ENCODE peak calls at places on chromosomes 6 and 20, in six cellular contexts. One of them, this sample, is unnamed.

GRCh38 chr6:72825265-72825918 is 203.5 kb downstream of the KCNQ5 start:
- DNase-seq in epithelial cell of proximal tubule: peak; percentile 84
- DNase-seq in neural progenitor cell: no peak
- DNase-seq in PC-9: no peak
- DNase-seq in GM13977: no peak
- DNase-seq in endothelial cell: no peak
- DNase-seq in this sample: no peak

GRCh38 chr6:33742092-33742491 is 4.6 kb downstream of the IP6K3 start:
- DNase-seq in epithelial cell of proximal tubule: no peak
- DNase-seq in neural progenitor cell: no peak
- DNase-seq in PC-9: no peak
- DNase-seq in GM13977: no peak
- DNase-seq in endothelial cell: no peak
- DNase-seq in this sample: no peak

GRCh38 chr6:106972500-106972899 is 2.0 kb downstream of the CD24 start:
- DNase-seq in epithelial cell of proximal tubule: no peak
- DNase-seq in neural progenitor cell: peak; percentile 83
- DNase-seq in PC-9: no peak
- DNase-seq in GM13977: no peak
- DNase-seq in endothelial cell: peak; percentile 12
- DNase-seq in this sample: no peak

GRCh38 chr6:131331873-131332759 is 196.8 kb downstream of the AKAP7 start:
- DNase-seq in epithelial cell of proximal tubule: no peak
- DNase-seq in neural progenitor cell: no peak
- DNase-seq in PC-9: no peak
- DNase-seq in GM13977: no peak
- DNase-seq in endothelial cell: peak; percentile 14
- DNase-seq in this sample: no peak

GRCh38 chr6:86744048-86744447 is 193.3 kb upstream of the HTR1E start:
- DNase-seq in epithelial cell of proximal tubule: no peak
- DNase-seq in neural progenitor cell: no peak
- DNase-seq in PC-9: no peak
- DNase-seq in GM13977: no peak
- DNase-seq in endothelial cell: no peak
- DNase-seq in this sample: no peak

GRCh38 chr20:40276291-40276690 is 412.7 kb downstream of the MAFB start:
- DNase-seq in epithelial cell of proximal tubule: no peak
- DNase-seq in neural progenitor cell: peak; percentile 67
- DNase-seq in PC-9: no peak
- DNase-seq in GM13977: no peak
- DNase-seq in endothelial cell: no peak
- DNase-seq in this sample: no peak

GRCh38 chr6:154384196-154384595 is 27.6 kb upstream of the IPCEF1 start:
- DNase-seq in epithelial cell of proximal tubule: no peak
- DNase-seq in neural progenitor cell: no peak
- DNase-seq in PC-9: no peak
- DNase-seq in GM13977: no peak
- DNase-seq in endothelial cell: no peak
- DNase-seq in this sample: no peak

GRCh38 chr20:51522207-51522606 is 20.3 kb downstream of the NFATC2 start:
- DNase-seq in epithelial cell of proximal tubule: no peak
- DNase-seq in neural progenitor cell: no peak
- DNase-seq in PC-9: no peak
- DNase-seq in GM13977: no peak
- DNase-seq in endothelial cell: no peak
- DNase-seq in this sample: no peak

GRCh38 chr6:56891754-56892153 is 63.2 kb upstream of the BEND6 start:
- DNase-seq in epithelial cell of proximal tubule: no peak
- DNase-seq in neural progenitor cell: peak; percentile 31
- DNase-seq in PC-9: no peak
- DNase-seq in GM13977: no peak
- DNase-seq in endothelial cell: no peak
- DNase-seq in this sample: no peak

DNA sequence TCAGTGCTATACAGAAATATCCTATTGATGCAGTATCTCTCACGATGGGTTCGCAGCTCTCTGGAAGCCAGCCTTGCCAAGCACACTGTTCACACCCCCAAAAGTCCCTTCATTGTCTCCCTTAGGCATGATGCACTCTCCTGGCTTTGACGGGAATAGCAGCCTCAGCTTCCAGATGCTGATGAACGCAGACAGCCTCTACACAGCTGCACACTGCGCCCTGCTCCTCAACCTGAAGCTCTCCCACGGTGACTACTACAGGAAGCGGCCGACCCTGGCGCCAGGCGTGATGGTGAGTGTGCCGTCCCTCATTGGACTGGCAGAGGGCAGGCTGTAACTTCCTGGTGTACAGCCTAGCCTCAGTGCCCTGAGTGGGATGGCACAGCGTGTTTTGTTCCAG is 60.0 kb upstream of the PBOV1 start:
- DNase-seq in epithelial cell of proximal tubule: no peak
- DNase-seq in neural progenitor cell: peak; percentile 68
- DNase-seq in PC-9: no peak
- DNase-seq in GM13977: no peak
- DNase-seq in endothelial cell: no peak
- DNase-seq in this sample: no peak
- TF ChIP-seq CTCF in epithelial cell of proximal tubule: peak; percentile 57
- TF ChIP-seq CTCF in neural progenitor cell: peak; percentile 49
- TF ChIP-seq CTCF in PC-9: peak; percentile 38
- TF ChIP-seq CTCF in GM13977: no peak
- TF ChIP-seq CTCF in endothelial cell: no peak
- TF ChIP-seq CTCF in this sample: no peak

DNA sequence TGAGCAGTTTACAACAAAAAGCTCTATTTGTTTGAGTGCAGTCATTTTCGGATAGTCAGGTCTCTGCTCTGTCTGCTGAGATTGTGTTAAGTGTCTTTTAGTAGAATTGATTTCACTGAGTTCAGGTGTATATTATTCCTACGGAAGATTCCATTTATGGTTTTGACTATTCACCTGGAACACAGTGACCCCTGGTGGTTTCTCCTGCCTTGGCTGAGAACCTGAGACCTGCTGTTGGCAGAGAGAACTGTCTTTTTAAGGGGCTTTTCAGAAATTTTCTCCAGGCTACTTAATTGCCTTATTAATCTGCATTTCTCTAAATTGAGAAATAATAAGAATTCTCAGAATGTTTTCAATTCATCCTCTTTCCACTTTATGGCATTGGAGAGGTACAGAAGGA is 508.0 kb downstream of the TBC1D32 start:
- DNase-seq in epithelial cell of proximal tubule: no peak
- DNase-seq in neural progenitor cell: peak; percentile 47
- DNase-seq in PC-9: peak; percentile 37
- DNase-seq in GM13977: no peak
- DNase-seq in endothelial cell: peak; percentile 69
- DNase-seq in this sample: no peak
- TF ChIP-seq CTCF in epithelial cell of proximal tubule: peak; percentile 74
- TF ChIP-seq CTCF in neural progenitor cell: peak; percentile 76
- TF ChIP-seq CTCF in PC-9: peak; percentile 93
- TF ChIP-seq CTCF in GM13977: peak; percentile 42
- TF ChIP-seq CTCF in endothelial cell: peak; percentile 78
- TF ChIP-seq CTCF in this sample: peak; percentile 43

DNA sequence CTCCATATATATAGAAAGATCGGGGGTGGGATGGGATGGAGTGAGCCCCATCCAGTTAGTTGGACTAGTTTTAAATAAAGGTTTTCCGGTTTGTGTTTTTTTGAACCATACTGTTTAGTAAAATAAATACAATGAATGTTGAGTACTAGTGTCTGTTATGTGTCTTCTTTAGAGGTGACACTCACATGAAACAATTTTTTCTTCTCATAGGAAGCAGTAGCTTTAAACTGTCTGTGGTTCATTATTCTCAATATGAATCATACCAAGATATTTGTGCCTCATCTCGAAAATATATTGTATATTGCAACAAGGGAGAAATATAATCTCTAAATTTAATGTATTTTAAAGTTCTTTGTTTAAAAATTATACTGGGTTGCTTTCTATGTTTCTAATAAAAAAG is 33.4 kb downstream of the HSF2 start:
- DNase-seq in epithelial cell of proximal tubule: no peak
- DNase-seq in neural progenitor cell: no peak
- DNase-seq in PC-9: no peak
- DNase-seq in GM13977: no peak
- DNase-seq in endothelial cell: no peak
- DNase-seq in this sample: no peak
- TF ChIP-seq CTCF in epithelial cell of proximal tubule: no peak
- TF ChIP-seq CTCF in neural progenitor cell: no peak
- TF ChIP-seq CTCF in PC-9: no peak
- TF ChIP-seq CTCF in GM13977: no peak
- TF ChIP-seq CTCF in endothelial cell: no peak
- TF ChIP-seq CTCF in this sample: no peak

DNA sequence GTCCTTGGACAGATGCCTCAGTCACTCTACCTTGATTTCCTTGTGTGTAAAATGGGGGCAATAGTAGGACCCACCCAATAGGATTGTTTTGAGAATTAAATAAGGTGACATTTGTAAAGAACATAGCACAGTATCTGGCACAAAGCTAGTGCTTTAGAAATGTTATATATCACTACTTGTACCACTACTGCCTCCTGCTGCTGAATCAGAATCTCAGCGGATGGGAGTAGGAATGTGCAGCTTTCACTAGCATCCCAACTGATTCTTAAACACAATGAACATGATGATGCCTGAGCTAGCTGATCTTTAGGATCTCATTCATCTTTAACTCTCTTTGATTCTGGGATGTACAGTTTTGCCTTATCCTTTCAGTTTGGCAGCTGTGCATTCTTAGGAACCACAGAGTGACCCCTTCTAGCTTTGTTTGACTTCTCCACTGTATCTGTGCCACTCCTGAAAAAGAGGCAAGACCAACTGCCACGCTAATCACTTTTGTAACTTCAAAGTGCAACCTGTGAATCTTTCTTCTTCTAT is 7.2 kb downstream of the PBOV1 start:
- DNase-seq in epithelial cell of proximal tubule: no peak
- DNase-seq in neural progenitor cell: peak; percentile 56
- DNase-seq in PC-9: no peak
- DNase-seq in GM13977: no peak
- DNase-seq in endothelial cell: no peak
- DNase-seq in this sample: no peak
- TF ChIP-seq CTCF in epithelial cell of proximal tubule: peak; percentile 18
- TF ChIP-seq CTCF in neural progenitor cell: peak; percentile 53
- TF ChIP-seq CTCF in PC-9: no peak
- TF ChIP-seq CTCF in GM13977: no peak
- TF ChIP-seq CTCF in endothelial cell: peak; percentile 28
- TF ChIP-seq CTCF in this sample: no peak

DNA sequence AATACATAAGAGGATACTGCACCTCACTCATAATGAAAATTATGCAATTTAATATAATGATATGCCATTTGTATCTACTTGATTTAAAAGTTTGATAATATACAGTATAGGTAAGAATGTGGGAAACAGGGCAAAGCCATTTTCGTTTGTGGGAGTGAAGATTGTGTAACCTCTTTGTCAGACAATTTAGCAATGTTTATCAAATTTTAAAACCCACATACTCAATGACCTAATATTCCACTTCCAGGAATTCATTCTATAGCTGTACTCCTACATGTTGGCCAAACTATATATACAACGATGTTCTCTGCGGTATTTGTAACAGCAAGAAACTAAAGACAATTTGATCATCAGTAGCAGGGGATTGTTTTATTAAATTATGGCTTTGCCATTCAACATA is 17.8 kb upstream of the FKBP5 start:
- DNase-seq in epithelial cell of proximal tubule: no peak
- DNase-seq in neural progenitor cell: no peak
- DNase-seq in PC-9: no peak
- DNase-seq in GM13977: no peak
- DNase-seq in endothelial cell: no peak
- DNase-seq in this sample: no peak
- TF ChIP-seq CTCF in epithelial cell of proximal tubule: no peak
- TF ChIP-seq CTCF in neural progenitor cell: no peak
- TF ChIP-seq CTCF in PC-9: no peak
- TF ChIP-seq CTCF in GM13977: no peak
- TF ChIP-seq CTCF in endothelial cell: no peak
- TF ChIP-seq CTCF in this sample: no peak

DNA sequence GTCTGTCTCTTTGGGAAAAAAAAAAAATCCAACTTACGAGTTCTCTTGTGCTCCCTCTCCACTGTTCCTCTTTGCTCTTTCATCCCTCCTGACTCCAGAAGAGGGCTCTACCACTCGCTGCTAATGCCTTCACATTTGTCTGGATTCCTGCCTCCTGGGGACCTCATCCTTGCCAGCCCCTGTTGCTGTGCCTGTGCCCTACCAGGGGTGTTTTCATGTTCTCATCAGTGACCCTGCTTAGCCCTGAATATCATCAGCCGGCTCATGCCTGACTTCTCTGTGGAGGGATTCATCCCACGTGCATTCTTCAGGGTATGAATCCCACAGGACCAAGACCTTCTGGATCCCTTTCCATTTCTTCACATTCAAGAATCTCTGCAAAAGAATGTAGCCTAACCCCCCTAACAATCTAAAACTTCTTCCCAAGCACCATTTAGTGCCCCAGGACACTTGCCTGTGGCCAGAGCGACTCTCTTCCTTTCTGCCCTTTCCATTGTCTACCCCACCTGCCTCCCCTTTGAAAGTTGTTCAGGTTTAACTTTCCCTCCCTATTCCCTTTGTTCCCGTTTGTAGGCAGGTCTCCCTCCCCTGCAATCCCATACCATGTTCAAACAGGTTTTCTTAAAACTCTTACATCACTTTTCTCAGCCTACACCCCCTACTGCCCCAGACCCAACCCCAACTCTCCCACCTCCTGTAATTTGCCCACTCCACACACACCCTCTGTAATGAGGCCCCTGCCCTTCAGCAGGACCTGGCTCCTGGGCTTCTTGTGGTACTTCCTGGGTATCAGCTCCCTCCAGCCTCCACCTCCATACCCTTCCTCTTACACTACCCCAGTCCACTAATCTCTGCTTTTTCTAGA is 50.2 kb downstream of the RREB1 start:
- DNase-seq in epithelial cell of proximal tubule: no peak
- DNase-seq in neural progenitor cell: no peak
- DNase-seq in PC-9: no peak
- DNase-seq in GM13977: no peak
- DNase-seq in endothelial cell: no peak
- DNase-seq in this sample: no peak
- TF ChIP-seq CTCF in epithelial cell of proximal tubule: peak; percentile 23
- TF ChIP-seq CTCF in neural progenitor cell: no peak
- TF ChIP-seq CTCF in PC-9: no peak
- TF ChIP-seq CTCF in GM13977: no peak
- TF ChIP-seq CTCF in endothelial cell: no peak
- TF ChIP-seq CTCF in this sample: no peak